ENCODE peak calls at places on chromosomes 6 and 20, in four cellular contexts. S, T, H and D are unnamed samples. For H3K4me1 and H3K9me3, the result is how much of the 10 kb centered on the place peaks cover.

GRCh38 chr6:138182939-138183791 is 21.4 kb downstream of the ARFGEF3 start:
- DNase-seq in H (no peak), S (peak), T (no peak), D (peak)

GRCh38 chr6:13992417-13993055 is 67.8 kb downstream of the RNF182 start:
- DNase-seq in H (no peak), T (peak), S (no peak), D (no peak)

GRCh38 chr20:10946124-10946880 is 272.5 kb upstream of the JAG1 start:
- DNase-seq in H (no peak), T (no peak), S (no peak), D (no peak)

GRCh38 chr6:156703719-156704118 is 73.5 kb upstream of the ARID1B start:
- DNase-seq in H (no peak), T (no peak), S (no peak), D (no peak)

GRCh38 chr6:1679691-1680068 is 70.0 kb downstream of the FOXC1 start:
- DNase-seq in T (no peak), H (no peak), S (no peak), D (no peak)

GRCh38 chr6:19788684-19789083 is 48.5 kb upstream of the ID4 start:
- DNase-seq in S (no peak), T (no peak), H (no peak), D (no peak)

GRCh38 chr20:21323640-21324039 is 20.5 kb downstream of the XRN2 start:
- DNase-seq in T (no peak), S (no peak), H (peak), D (no peak)

GRCh38 chr6:142846459-142846831 is 98.5 kb downstream of the HIVEP2 start:
- DNase-seq in S (no peak), T (peak), H (no peak), D (no peak)

GRCh38 chr6:82906489-82906888 is 159.2 kb downstream of the UBE3D start:
- DNase-seq in S (no peak), H (peak), T (no peak), D (peak)

GRCh38 chr6:119881416-119881815 is 531.9 kb upstream of the MAN1A1 start:
- DNase-seq in S (no peak), H (no peak), T (no peak), D (no peak)

GRCh38 chr6:1864496-1864895 is 254.8 kb downstream of the FOXC1 start:
- DNase-seq in T (no peak), H (no peak), S (no peak), D (no peak)

GRCh38 chr6:44128020-44128917 is 915 bp downstream of the TMEM63B start:
- DNase-seq in H (no peak), S (peak), T (peak), D (peak)

GRCh38 chr20:63483834-63484233 is 11.4 kb upstream of the KCNQ2 start:
- DNase-seq in S (peak), T (no peak), H (no peak), D (no peak)
- TF ChIP-seq CTCF in S (peak), T (no peak), H (peak), D (no peak)

GRCh38 chr20:53581444-53582311 is 12.0 kb downstream of the ZNF217 start:
- DNase-seq in S (no peak), T (no peak), H (no peak), D (peak)
- H3K4me1 ChIP-seq in S (under half), T (under half), H (under half), D (half or more)

GRCh38 chr6:159512571-159512970 is 180.5 kb downstream of the SOD2 start:
- DNase-seq in S (no peak), T (no peak), H (no peak), D (no peak)

GRCh38 chr6:159512104-159512503 is 180.9 kb downstream of the SOD2 start:
- DNase-seq in T (no peak), H (no peak), S (no peak), D (no peak)

GRCh38 chr6:159510141-159510540 is 182.9 kb downstream of the SOD2 start:
- DNase-seq in T (no peak), H (no peak), S (no peak), D (no peak)

GRCh38 chr6:159513914-159514313 is 179.1 kb downstream of the SOD2 start:
- DNase-seq in H (no peak), S (no peak), T (no peak), D (no peak)

GRCh38 chr6:159513074-159513473 is 180.0 kb downstream of the SOD2 start:
- DNase-seq in T (peak), S (no peak), H (no peak), D (no peak)
- H3K9me3 ChIP-seq in T (under half), S (under half), H (under half), D (under half)

GRCh38 chr20:43507150-43508080 is at the start of gene L3MBTL1:
- DNase-seq in H (peak), S (peak), T (peak), D (peak)

GRCh38 chr20:43506238-43506637 is 1.3 kb upstream of the L3MBTL1 start:
- DNase-seq in S (no peak), T (no peak), H (no peak), D (no peak)

GRCh38 chr20:43511879-43512278 is 4.4 kb downstream of the L3MBTL1 start:
- DNase-seq in S (no peak), H (no peak), T (no peak), D (no peak)

GRCh38 chr20:43508106-43508505 is 609 bp downstream of the L3MBTL1 start:
- DNase-seq in H (no peak), S (peak), T (peak), D (peak)

DNA sequence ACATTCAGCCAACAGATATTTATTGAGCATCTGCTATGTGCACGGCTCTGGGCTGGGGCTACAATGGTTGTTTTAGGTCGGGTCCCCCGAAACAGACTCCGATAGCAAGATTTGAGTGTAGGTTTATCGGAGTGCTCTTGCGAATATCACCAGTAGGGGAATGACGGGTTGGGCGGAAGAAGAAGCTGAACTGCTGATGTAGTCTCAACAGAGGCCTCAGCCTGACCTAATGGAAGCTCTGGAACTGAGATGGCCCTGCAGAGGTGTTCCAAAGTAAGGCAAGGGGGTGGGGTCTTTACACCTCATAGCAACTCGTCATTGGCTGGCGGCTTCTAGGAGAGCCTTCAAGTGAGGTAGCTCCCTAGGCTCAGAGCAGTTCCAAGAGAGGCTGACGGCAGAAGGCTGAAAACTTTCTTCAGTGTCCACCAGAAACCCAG is 1.1 kb downstream of the L3MBTL1 start:
- DNase-seq in S (peak), H (no peak), T (no peak), D (no peak)
- TF ChIP-seq CTCF in S (peak), H (peak), T (no peak), D (no peak)

GRCh38 chr20:57441510-57442154 is 50.4 kb downstream of the RBM38 start:
- DNase-seq in H (no peak), S (no peak), T (no peak), D (no peak)
- H3K4me1 ChIP-seq in H (under half), S (under half), T (under half), D (under half)

GRCh38 chr6:122962196-122962595 is 33.8 kb upstream of the CLVS2 start:
- DNase-seq in T (no peak), S (no peak), H (no peak), D (no peak)
- H3K9me3 ChIP-seq in T (under half), S (under half), H (under half), D (under half)

DNA sequence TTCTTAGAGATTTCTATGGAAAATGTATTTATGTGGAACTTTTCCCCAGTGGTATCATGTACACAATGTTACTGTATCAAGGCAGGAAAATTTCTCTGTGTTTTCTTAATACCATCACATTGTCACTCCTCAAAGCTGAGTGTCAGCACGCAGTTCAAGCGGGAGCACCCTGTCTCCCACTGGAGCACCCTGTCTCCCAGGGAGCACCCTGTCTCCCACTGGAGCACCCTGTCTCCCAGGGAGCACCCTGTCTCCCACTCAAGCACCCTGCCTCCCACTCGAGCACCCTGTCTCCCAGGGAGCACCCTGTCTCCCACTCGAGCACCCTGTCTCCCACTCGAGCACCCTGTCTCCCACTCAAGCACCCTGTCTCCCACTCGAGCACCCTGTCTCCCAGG is 51.3 kb downstream of the PSMG4 start:
- DNase-seq in T (no peak), S (no peak), H (no peak), D (no peak)
- TF ChIP-seq CTCF in T (no peak), S (no peak), H (no peak), D (no peak)

GRCh38 chr20:62820208-62820961 is 3.5 kb downstream of the COL9A3 start:
- DNase-seq in H (no peak), T (peak), S (no peak), D (no peak)
- H3K4me1 ChIP-seq in H (under half), T (under half), S (under half), D (under half)

GRCh38 chr6:167407239-167408064 is 82.6 kb downstream of the TTLL2 start:
- DNase-seq in H (no peak), T (no peak), S (peak), D (no peak)

GRCh38 chr6:167410510-167410909 is 85.6 kb downstream of the TTLL2 start:
- DNase-seq in T (no peak), S (peak), H (no peak), D (no peak)

GRCh38 chr6:167408235-167408869 is 83.5 kb downstream of the TTLL2 start:
- DNase-seq in S (peak), T (no peak), H (no peak), D (no peak)

GRCh38 chr6:167409689-167410088 is 84.8 kb downstream of the TTLL2 start:
- DNase-seq in T (no peak), S (peak), H (no peak), D (no peak)

GRCh38 chr6:167409078-167409477 is 84.2 kb downstream of the TTLL2 start:
- DNase-seq in H (no peak), T (no peak), S (peak), D (no peak)
- H3K9me3 ChIP-seq in H (under half), T (under half), S (under half), D (under half)

GRCh38 chr6:122407712-122408111 is 8.3 kb downstream of the HSF2 start:
- DNase-seq in T (no peak), S (no peak), H (peak), D (no peak)

GRCh38 chr6:122406187-122406586 is 6.7 kb downstream of the HSF2 start:
- DNase-seq in S (no peak), T (no peak), H (no peak), D (no peak)

GRCh38 chr6:122408240-122408639 is 8.8 kb downstream of the HSF2 start:
- DNase-seq in S (no peak), T (no peak), H (no peak), D (no peak)

GRCh38 chr6:122408697-122409458 is 9.4 kb downstream of the HSF2 start:
- DNase-seq in S (no peak), T (no peak), H (peak), D (no peak)

DNA sequence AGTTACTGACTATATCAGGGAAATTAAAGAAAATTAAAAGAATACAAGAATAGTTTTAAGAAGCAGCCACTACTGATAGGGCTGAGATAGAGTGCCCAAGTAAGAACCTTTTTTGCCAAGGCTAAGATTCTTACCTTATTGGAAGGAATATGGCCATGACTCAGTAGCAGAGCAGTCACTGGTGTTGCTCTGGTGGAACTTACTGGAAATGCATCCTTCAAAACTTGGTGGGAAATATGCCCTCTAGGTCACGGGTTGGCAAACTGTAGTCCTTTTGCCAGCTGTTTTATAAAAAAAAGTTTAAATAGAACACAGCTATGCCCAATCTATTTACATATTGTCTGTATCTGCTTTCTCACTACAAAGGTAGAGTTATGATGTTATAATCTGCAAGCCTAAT is 6.0 kb downstream of the HSF2 start:
- DNase-seq in S (no peak), H (peak), T (peak), D (no peak)
- TF ChIP-seq CTCF in S (peak), H (no peak), T (peak), D (no peak)